ENCODE peak calls at places on chromosomes 7 and 10, in ten cellular contexts. L, J, S, D, O, T, V, X, Y and Q are unnamed samples.

GRCh38 chr7:81627565-81628287 is 142.1 kb downstream of the HGF start:
- DNase-seq in L (peak), J (no peak), S (no peak), D (peak), O (no peak), T (no peak), V (no peak), X (no peak), Y (no peak), Q (peak)

GRCh38 chr7:157404845-157405481 is 68.2 kb downstream of the DNAJB6 start:
- DNase-seq in L (peak), J (no peak), S (no peak), D (peak), O (no peak), T (no peak), V (peak), X (peak), Y (no peak), Q (peak)

GRCh38 chr10:86828145-86828544 is 71.7 kb downstream of the BMPR1A start:
- DNase-seq in L (no peak), J (no peak), S (no peak), D (no peak), O (no peak), T (no peak), V (no peak), X (no peak), Y (no peak), Q (no peak)

GRCh38 chr7:21719846-21720245 is 177.0 kb downstream of the DNAH11 start:
- DNase-seq in L (no peak), J (no peak), S (no peak), D (no peak), O (no peak), T (no peak), V (no peak), X (no peak), Y (no peak), Q (no peak)

GRCh38 chr7:17903337-17903736 is 37.0 kb downstream of the SNX13 start:
- DNase-seq in L (no peak), J (no peak), S (no peak), D (no peak), O (no peak), T (no peak), V (no peak), X (no peak), Y (no peak), Q (no peak)

GRCh38 chr7:13641699-13642098 is 347.8 kb downstream of the ETV1 start:
- DNase-seq in L (no peak), J (no peak), S (no peak), D (peak), O (no peak), T (no peak), V (no peak), X (no peak), Y (no peak), Q (no peak)

GRCh38 chr7:87599336-87599735 is 1.3 kb downstream of the ABCB1 start:
- DNase-seq in L (no peak), J (no peak), S (peak), D (no peak), O (no peak), T (no peak), V (no peak), X (no peak), Y (no peak), Q (no peak)

GRCh38 chr7:151745090-151745638 is 131.8 kb downstream of the PRKAG2 start:
- DNase-seq in L (peak), J (peak), S (no peak), D (peak), O (no peak), T (no peak), V (no peak), X (no peak), Y (peak), Q (peak)

GRCh38 chr7:138248609-138249008 is 172.3 kb downstream of the AKR1D1 start:
- DNase-seq in L (no peak), J (no peak), S (no peak), D (peak), O (no peak), T (no peak), V (no peak), X (no peak), Y (no peak), Q (no peak)

GRCh38 chr7:151181011-151181431 is 6.0 kb downstream of the ASB10 start:
- DNase-seq in L (no peak), J (peak), S (no peak), D (no peak), O (no peak), T (no peak), V (no peak), X (no peak), Y (no peak), Q (no peak)

GRCh38 chr10:113096111-113097045 is 146.3 kb downstream of the TCF7L2 start:
- DNase-seq in L (no peak), J (peak), S (no peak), D (no peak), O (no peak), T (no peak), V (no peak), X (no peak), Y (no peak), Q (no peak)

GRCh38 chr7:148664319-148664718 is 34.4 kb upstream of the CUL1 start:
- DNase-seq in L (no peak), J (no peak), S (no peak), D (peak), O (no peak), T (no peak), V (no peak), X (no peak), Y (no peak), Q (no peak)

GRCh38 chr7:916291-916941 is 38.1 kb downstream of the ADAP1 start:
- DNase-seq in L (no peak), J (no peak), S (no peak), D (no peak), O (no peak), T (no peak), V (no peak), X (no peak), Y (no peak), Q (no peak)

GRCh38 chr10:60335708-60336107 is 54.0 kb downstream of the ANK3 start:
- DNase-seq in L (no peak), J (no peak), S (no peak), D (no peak), O (no peak), T (no peak), V (no peak), X (no peak), Y (no peak), Q (no peak)

GRCh38 chr7:111274882-111275281 is 184.0 kb downstream of the LRRN3 start:
- DNase-seq in L (no peak), J (no peak), S (no peak), D (peak), O (no peak), T (no peak), V (no peak), X (no peak), Y (no peak), Q (no peak)

GRCh38 chr10:92590623-92591549 is 2.0 kb upstream of the KIF11 start:
- DNase-seq in L (no peak), J (peak), S (peak), D (peak), O (peak), T (no peak), V (no peak), X (no peak), Y (peak), Q (no peak)

GRCh38 chr10:29658984-29659769 is 24.4 kb upstream of the SVIL start:
- DNase-seq in L (peak), J (no peak), S (no peak), D (peak), O (peak), T (no peak), V (peak), X (no peak), Y (peak), Q (peak)

GRCh38 chr7:1817061-1817712 is 147.1 kb downstream of the ELFN1 start:
- DNase-seq in L (no peak), J (no peak), S (no peak), D (no peak), O (no peak), T (no peak), V (no peak), X (no peak), Y (no peak), Q (no peak)

GRCh38 chr7:91571601-91572000 is 307.4 kb downstream of the FZD1 start:
- DNase-seq in L (no peak), J (no peak), S (no peak), D (no peak), O (no peak), T (no peak), V (no peak), X (no peak), Y (no peak), Q (no peak)

GRCh38 chr10:15472431-15473400 is 101.6 kb upstream of the FAM171A1 start:
- DNase-seq in L (no peak), J (peak), S (no peak), D (peak), O (peak), T (no peak), V (peak), X (no peak), Y (no peak), Q (no peak)

GRCh38 chr7:89311886-89312285 is 516.3 kb upstream of the TEX47 start:
- DNase-seq in L (no peak), J (no peak), S (no peak), D (no peak), O (no peak), T (no peak), V (no peak), X (no peak), Y (no peak), Q (no peak)

GRCh38 chr7:18753972-18754610 is 258.5 kb downstream of the HDAC9 start:
- DNase-seq in L (peak), J (no peak), S (no peak), D (peak), O (no peak), T (no peak), V (peak), X (no peak), Y (no peak), Q (no peak)

GRCh38 chr10:122727426-122727825 is 27.8 kb upstream of the C10orf120 start:
- DNase-seq in L (peak), J (peak), S (no peak), D (no peak), O (no peak), T (no peak), V (no peak), X (no peak), Y (no peak), Q (no peak)

GRCh38 chr7:154909241-154910105 is 93.5 kb downstream of the PAXIP1 start:
- DNase-seq in L (no peak), J (no peak), S (no peak), D (no peak), O (no peak), T (no peak), V (no peak), X (no peak), Y (no peak), Q (no peak)

GRCh38 chr10:28278842-28279241 is 24.0 kb downstream of the MPP7 start:
- DNase-seq in L (no peak), J (no peak), S (no peak), D (no peak), O (no peak), T (no peak), V (no peak), X (no peak), Y (no peak), Q (no peak)

GRCh38 chr7:43750016-43750887 is 8.2 kb upstream of the BLVRA start:
- DNase-seq in L (no peak), J (peak), S (no peak), D (peak), O (peak), T (no peak), V (peak), X (no peak), Y (no peak), Q (no peak)

GRCh38 chr10:9219860-9220259 is 1165.4 kb downstream of the GATA3 start:
- DNase-seq in L (no peak), J (no peak), S (no peak), D (no peak), O (no peak), T (no peak), V (no peak), X (no peak), Y (no peak), Q (no peak)

GRCh38 chr10:130244031-130244927 is 108.1 kb downstream of the GLRX3 start:
- DNase-seq in L (no peak), J (peak), S (no peak), D (no peak), O (no peak), T (no peak), V (no peak), X (no peak), Y (no peak), Q (no peak)

GRCh38 chr10:61899997-61900828 is 1.3 kb upstream of the ARID5B start:
- DNase-seq in L (peak), J (peak), S (peak), D (peak), O (peak), T (peak), V (no peak), X (no peak), Y (no peak), Q (peak)

GRCh38 chr10:24536653-24537052 is 187.0 kb downstream of the ARHGAP21 start:
- DNase-seq in L (no peak), J (no peak), S (no peak), D (no peak), O (no peak), T (no peak), V (no peak), X (no peak), Y (no peak), Q (no peak)
- H3K27ac ChIP-seq in L (no peak), J (no peak), S (no peak), D (no peak), O (no peak), T (no peak), V (no peak), X (peak), Y (no peak), Q (no peak)

GRCh38 chr7:95204618-95205017 is 119.7 kb downstream of the PON1 start:
- DNase-seq in L (no peak), J (no peak), S (no peak), D (no peak), O (no peak), T (no peak), V (no peak), X (no peak), Y (no peak), Q (no peak)

GRCh38 chr7:95209778-95210177 is 114.6 kb downstream of the PON1 start:
- DNase-seq in L (no peak), J (no peak), S (no peak), D (no peak), O (no peak), T (no peak), V (no peak), X (no peak), Y (no peak), Q (no peak)

GRCh38 chr7:95205821-95206220 is 118.5 kb downstream of the PON1 start:
- DNase-seq in L (peak), J (no peak), S (no peak), D (peak), O (no peak), T (no peak), V (peak), X (no peak), Y (peak), Q (peak)

GRCh38 chr7:95213148-95213547 is 111.2 kb downstream of the PON1 start:
- DNase-seq in L (no peak), J (no peak), S (no peak), D (peak), O (no peak), T (no peak), V (no peak), X (no peak), Y (no peak), Q (no peak)

DNA sequence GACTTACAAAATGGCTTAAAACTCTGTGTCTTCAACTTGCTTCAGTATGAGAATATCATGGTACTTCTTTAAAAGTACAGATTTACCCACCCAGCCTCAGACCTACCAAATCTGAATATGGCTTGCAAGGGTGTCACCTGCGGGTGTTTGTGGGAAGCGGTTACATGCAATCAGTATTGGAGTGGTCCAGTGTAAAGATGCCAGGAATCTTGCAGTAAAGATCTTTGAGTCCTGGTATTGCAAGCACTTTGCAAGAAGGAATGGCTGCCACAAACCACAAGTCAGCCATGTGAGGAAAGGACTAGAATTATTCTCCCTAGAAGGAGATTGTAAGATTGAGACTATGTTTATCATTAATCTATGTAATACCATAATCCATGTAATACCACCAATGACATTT is 115.1 kb downstream of the PON1 start:
- DNase-seq in L (no peak), J (no peak), S (no peak), D (no peak), O (no peak), T (no peak), V (no peak), X (no peak), Y (no peak), Q (no peak)
- H3K27ac ChIP-seq in L (no peak), J (no peak), S (no peak), D (no peak), O (no peak), T (peak), V (no peak), X (no peak), Y (no peak), Q (no peak)

GRCh38 chr10:109992485-109992884 is 15.3 kb upstream of the ADD3 start:
- DNase-seq in L (no peak), J (no peak), S (no peak), D (peak), O (no peak), T (no peak), V (peak), X (no peak), Y (no peak), Q (no peak)
- H3K27ac ChIP-seq in L (no peak), J (no peak), S (no peak), D (peak), O (no peak), T (no peak), V (no peak), X (no peak), Y (no peak), Q (no peak)

GRCh38 chr10:5147255-5147980 is 37.5 kb downstream of the AKR1C8 start:
- DNase-seq in L (no peak), J (no peak), S (no peak), D (no peak), O (no peak), T (no peak), V (no peak), X (no peak), Y (no peak), Q (no peak)
- H3K27ac ChIP-seq in L (no peak), J (no peak), S (peak), D (no peak), O (no peak), T (no peak), V (no peak), X (no peak), Y (no peak), Q (no peak)

GRCh38 chr7:94300176-94300835 is 94.4 kb upstream of the COL1A2 start:
- DNase-seq in L (no peak), J (no peak), S (no peak), D (no peak), O (no peak), T (no peak), V (no peak), X (no peak), Y (no peak), Q (no peak)
- H3K27ac ChIP-seq in L (no peak), J (no peak), S (peak), D (no peak), O (no peak), T (peak), V (no peak), X (peak), Y (peak), Q (peak)

GRCh38 chr10:71244638-71245419 is 32.5 kb downstream of the UNC5B start:
- DNase-seq in L (no peak), J (no peak), S (no peak), D (peak), O (no peak), T (no peak), V (peak), X (no peak), Y (no peak), Q (peak)
- H3K27ac ChIP-seq in L (peak), J (no peak), S (peak), D (peak), O (no peak), T (peak), V (peak), X (peak), Y (no peak), Q (peak)

GRCh38 chr10:114928818-114929217 is 9.2 kb upstream of the TRUB1 start:
- DNase-seq in L (no peak), J (no peak), S (no peak), D (no peak), O (no peak), T (no peak), V (no peak), X (no peak), Y (no peak), Q (no peak)

GRCh38 chr10:114925675-114926204 is 12.3 kb upstream of the TRUB1 start:
- DNase-seq in L (peak), J (no peak), S (no peak), D (peak), O (no peak), T (no peak), V (no peak), X (no peak), Y (no peak), Q (peak)

GRCh38 chr10:114917927-114918672 is 19.9 kb upstream of the TRUB1 start:
- DNase-seq in L (peak), J (peak), S (no peak), D (no peak), O (peak), T (no peak), V (no peak), X (no peak), Y (no peak), Q (peak)

GRCh38 chr10:114920459-114920858 is 17.5 kb upstream of the TRUB1 start:
- DNase-seq in L (peak), J (no peak), S (no peak), D (no peak), O (no peak), T (no peak), V (no peak), X (no peak), Y (no peak), Q (peak)

DNA sequence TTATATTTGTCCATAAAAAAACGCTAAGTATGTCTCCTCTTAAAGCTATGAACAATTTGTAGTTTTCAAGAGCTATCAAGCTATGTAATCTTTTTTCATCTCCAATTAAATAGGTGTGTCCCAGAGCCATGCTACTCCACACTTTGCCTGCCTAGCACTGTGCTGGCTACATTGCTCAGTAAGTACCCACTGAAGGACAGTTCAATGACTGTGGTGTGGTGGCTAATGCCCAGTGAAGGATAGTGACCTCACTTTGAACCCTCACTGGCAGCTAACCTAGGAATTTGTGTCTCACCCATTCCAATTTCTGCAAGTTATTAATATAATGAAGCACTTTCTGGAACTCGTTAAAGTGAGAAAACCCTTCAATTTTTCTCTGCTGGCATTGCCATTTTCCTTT is 14.4 kb upstream of the TRUB1 start:
- DNase-seq in L (no peak), J (no peak), S (no peak), D (no peak), O (no peak), T (no peak), V (no peak), X (no peak), Y (no peak), Q (no peak)
- H3K27ac ChIP-seq in L (no peak), J (no peak), S (no peak), D (no peak), O (no peak), T (no peak), V (no peak), X (no peak), Y (no peak), Q (no peak)